ENCODE peak calls at places on chromosomes 12 and 14, in six cellular contexts. E is H54, Y is GM12892, H is GM12891, U is ovary, V is lower leg skin. O is an unnamed sample.

GRCh38 chr14:68514611-68515194 is 278.2 kb downstream of the ZFP36L1 start:
- DNase-seq in Y (no peak), E (no peak), U (no peak), H (no peak), V (peak; percentile 48), O (no peak)

GRCh38 chr14:39447155-39447554 is 14.9 kb upstream of the FBXO33 start:
- DNase-seq in Y (no peak), H (no peak), U (no peak), V (no peak), E (no peak), O (no peak)

GRCh38 chr12:53345486-53346195 is 9.5 kb upstream of the SP7 start:
- DNase-seq in H (no peak), E (no peak), U (no peak), Y (no peak), V (peak; percentile 89), O (no peak)

GRCh38 chr12:113850309-113851056 is 115.6 kb downstream of the RBM19 start:
- DNase-seq in H (no peak), U (no peak), V (no peak), Y (no peak), E (no peak), O (no peak)

GRCh38 chr14:56172571-56172971 is 54.4 kb downstream of the PELI2 start:
- DNase-seq in U (no peak), E (no peak), H (no peak), V (no peak), Y (no peak), O (peak; percentile 11)

GRCh38 chr12:52200783-52201519 is 9.1 kb upstream of the KRT80 start:
- DNase-seq in U (peak; percentile 9), H (no peak), V (no peak), Y (no peak), E (no peak), O (no peak)

GRCh38 chr14:61841145-61841544 is 78.9 kb downstream of the SNAPC1 start:
- DNase-seq in V (no peak), E (no peak), Y (no peak), U (no peak), H (no peak), O (no peak)

GRCh38 chr12:71469235-71469873 is 29.8 kb downstream of the LGR5 start:
- DNase-seq in U (no peak), E (peak; percentile 35), H (no peak), V (no peak), Y (no peak), O (no peak)

GRCh38 chr14:69658664-69659261 is 47.4 kb downstream of the SUSD6 start:
- DNase-seq in U (no peak), H (no peak), E (no peak), Y (no peak), V (peak; percentile 61), O (no peak)

GRCh38 chr14:40983604-40984003 is 623.1 kb upstream of the LRFN5 start:
- DNase-seq in U (no peak), H (no peak), E (no peak), V (no peak), Y (no peak), O (no peak)

GRCh38 chr12:48780381-48781025 is 8.4 kb downstream of the ADCY6 start:
- DNase-seq in Y (no peak), V (no peak), H (no peak), E (no peak), U (peak; percentile 51), O (no peak)

GRCh38 chr14:105108516-105108864 is 43.3 kb upstream of the GPR132 start:
- DNase-seq in U (no peak), Y (no peak), E (no peak), V (no peak), H (no peak), O (no peak)

GRCh38 chr14:68520637-68521556 is 272.0 kb downstream of the ZFP36L1 start:
- DNase-seq in V (peak; percentile 85), H (no peak), U (no peak), Y (no peak), E (no peak), O (no peak)

GRCh38 chr12:47747115-47747514 is 11.6 kb downstream of the RAPGEF3 start:
- DNase-seq in H (no peak), Y (no peak), E (no peak), V (no peak), U (no peak), O (no peak)

GRCh38 chr12:96444403-96444802 is 44.2 kb upstream of the CDK17 start:
- DNase-seq in V (no peak), E (no peak), H (no peak), Y (no peak), U (no peak), O (no peak)

GRCh38 chr12:96447256-96447655 is 42.1 kb upstream of the CFAP54 start:
- DNase-seq in Y (no peak), V (no peak), E (no peak), H (no peak), U (no peak), O (no peak)

GRCh38 chr12:96448287-96448686 is 41.1 kb upstream of the CFAP54 start:
- DNase-seq in H (no peak), E (peak; percentile 47), U (no peak), V (no peak), Y (no peak), O (no peak)

GRCh38 chr12:96442906-96443305 is 42.7 kb upstream of the CDK17 start:
- DNase-seq in E (no peak), V (no peak), U (no peak), Y (no peak), H (no peak), O (no peak)

DNA sequence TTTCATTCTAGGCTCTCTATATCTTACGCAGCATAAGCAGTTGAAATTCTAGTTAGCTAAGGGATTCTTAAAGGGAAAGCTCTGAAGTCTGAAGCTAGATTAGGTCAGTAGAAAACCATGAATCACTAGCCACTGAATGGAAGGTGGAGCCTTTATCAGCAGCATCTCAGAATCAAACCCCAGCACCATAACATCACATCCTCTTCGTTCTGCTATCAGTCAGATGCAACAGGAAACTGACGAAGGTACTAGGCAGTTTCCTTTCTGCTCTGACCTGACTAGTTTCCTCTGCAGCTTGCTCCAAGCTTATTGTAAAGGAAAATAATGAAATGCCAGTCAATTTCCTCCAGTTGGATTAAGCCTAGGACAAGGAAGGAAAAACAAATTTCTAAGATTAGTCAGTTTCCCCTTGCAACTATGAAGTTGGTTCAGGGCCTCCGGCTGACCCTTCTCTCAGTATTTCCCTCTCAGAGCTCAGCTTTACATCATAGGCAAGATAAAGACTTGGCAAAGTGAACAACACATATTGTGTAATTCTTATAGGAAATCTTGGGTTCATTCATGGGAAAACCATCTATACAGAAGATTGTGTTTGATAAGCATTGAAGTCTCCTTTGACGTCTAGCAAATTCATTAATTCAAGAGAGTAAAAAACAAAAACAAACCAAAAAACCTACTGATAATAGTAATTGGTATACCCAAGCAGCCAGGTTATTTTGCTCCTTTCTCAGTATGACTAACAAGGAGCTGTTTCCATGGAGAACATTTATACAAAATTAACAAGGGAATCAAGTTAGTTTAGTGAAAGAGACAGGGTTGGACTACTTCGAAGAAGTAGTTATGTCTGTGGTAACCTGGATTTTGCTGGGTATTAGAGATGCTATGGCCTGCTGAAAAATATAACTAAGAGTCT is 43.4 kb upstream of the CFAP54 start:
- DNase-seq in U (no peak), E (peak; percentile 35), V (no peak), H (peak; percentile 35), Y (peak; percentile 23), O (peak; percentile 32)
- TF ChIP-seq POLR2A in U (no peak), E (no peak), V (no peak), H (no peak), Y (no peak), O (no peak)

GRCh38 chr12:57211791-57212700 is 4.5 kb upstream of the NXPH4 start:
- DNase-seq in Y (no peak), H (no peak), V (no peak), E (no peak), U (peak; percentile 65), O (no peak)

GRCh38 chr12:57214398-57214781 is 2.2 kb upstream of the NXPH4 start:
- DNase-seq in H (peak; percentile 69), U (peak; percentile 70), E (peak; percentile 77), V (peak; percentile 92), Y (peak; percentile 73), O (peak; percentile 75)

GRCh38 chr12:57213763-57214397 is 2.7 kb upstream of the NXPH4 start:
- DNase-seq in V (no peak), H (no peak), E (no peak), U (no peak), Y (no peak), O (peak; percentile 38)

GRCh38 chr12:57212701-57213067 is 3.9 kb upstream of the NXPH4 start:
- DNase-seq in H (no peak), V (no peak), U (peak; percentile 53), E (no peak), Y (no peak), O (no peak)

GRCh38 chr12:57213068-57213715 is 3.4 kb upstream of the NXPH4 start:
- DNase-seq in V (peak; percentile 98), U (peak; percentile 89), Y (peak; percentile 95), H (peak; percentile 93), E (peak; percentile 97), O (peak; percentile 87)
- TF ChIP-seq POLR2A in V (no peak), U (no peak), Y (no peak), H (no peak), E (no peak), O (no peak)

GRCh38 chr12:10363922-10364838 is 25.7 kb downstream of the KLRK1 start:
- DNase-seq in E (peak; percentile 15), Y (peak; percentile 35), U (peak; percentile 60), V (no peak), H (no peak), O (peak; percentile 69)
- TF ChIP-seq POLR2A in E (no peak), Y (no peak), U (peak; percentile 13), V (no peak), H (peak; percentile 59), O (no peak)

DNA sequence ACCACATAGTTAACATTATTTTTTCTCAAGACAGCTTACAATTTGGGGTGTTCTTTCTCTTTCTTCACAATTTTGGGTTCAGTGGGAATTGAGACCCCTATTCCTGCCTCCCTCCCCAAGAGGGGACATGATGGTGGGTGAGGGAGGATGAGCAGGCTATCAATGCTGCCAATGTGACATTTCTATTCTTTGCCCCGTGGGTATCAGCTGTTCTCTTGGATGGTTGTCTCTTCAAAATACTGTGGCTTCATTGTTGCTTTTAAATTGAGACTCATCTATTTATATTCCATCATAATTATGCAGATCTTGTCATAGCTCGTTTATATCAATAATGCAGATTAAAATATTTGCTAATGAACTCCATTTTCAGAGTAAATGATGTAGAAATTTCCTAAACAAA is 56.5 kb upstream of the ANO4 start:
- DNase-seq in H (no peak), U (no peak), E (no peak), Y (no peak), V (no peak), O (no peak)
- TF ChIP-seq POLR2A in H (no peak), U (no peak), E (no peak), Y (no peak), V (no peak), O (no peak)

DNA sequence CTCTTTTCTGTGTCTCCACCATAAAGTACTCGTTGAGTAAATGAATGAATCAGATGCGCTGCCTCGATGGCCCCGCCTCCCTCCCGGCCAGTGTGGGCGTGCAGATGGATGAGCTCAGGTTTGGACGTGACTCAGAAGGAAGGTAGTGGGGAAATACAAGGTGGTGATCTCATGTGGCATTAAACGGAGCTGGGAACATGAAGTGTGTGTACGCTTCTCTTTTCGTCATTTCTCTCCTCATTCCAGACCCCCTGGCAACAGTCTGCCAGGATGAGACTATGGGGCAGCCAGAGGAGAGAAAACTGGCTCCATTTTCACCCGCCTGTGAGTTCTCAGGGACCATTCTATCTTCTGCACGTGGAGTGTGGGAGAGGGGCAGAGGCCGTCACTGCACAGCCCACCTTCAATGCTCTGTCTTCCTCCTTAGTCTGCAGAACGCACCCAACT is 91.6 kb downstream of the TSPAN9 start:
- DNase-seq in H (no peak), Y (no peak), U (no peak), E (peak; percentile 87), V (no peak), O (no peak)
- TF ChIP-seq POLR2A in H (no peak), Y (no peak), U (no peak), E (no peak), V (no peak), O (no peak)

GRCh38 chr12:100266802-100267602 is at the start of the genes DEPDC4 and SCYL2:
- DNase-seq in Y (peak; percentile 65), V (peak; percentile 99), U (peak; percentile 97), H (peak; percentile 69), E (peak; percentile 79), O (peak; percentile 97)
- TF ChIP-seq POLR2A in Y (peak; percentile 46), V (no peak), U (peak; percentile 56), H (peak; percentile 14), E (peak; percentile 71), O (peak; percentile 79)

O was measured in erythroblast.